ENCODE peak calls at places on chromosomes 3 and 15, in nine cellular contexts. A is upper lobe of right lung, N is fibroblast of lung, K is left lung, X is PC-3, B is heart right ventricle, R is psoas muscle, M is heart left ventricle, G is H9. I is an unnamed sample. For H3K4me1, the result is how much of the 10 kb centered on the place peaks cover.

GRCh38 chr15:92091155-92091734 is 237.7 kb downstream of the SLCO3A1 start:
- DNase-seq in A (peak), N (peak), K (peak), X (peak), B (peak), R (no peak), M (peak), G (peak), I (peak)

GRCh38 chr3:108509263-108509662 is 1.1 kb downstream of the MYH15 start:
- DNase-seq in A (no peak), N (no peak), K (no peak), X (no peak), B (no peak), R (no peak), M (no peak), G (no peak), I (no peak)

GRCh38 chr3:87088984-87089841 is 98.3 kb upstream of the VGLL3 start:
- DNase-seq in A (peak), N (peak), K (peak), X (no peak), B (peak), R (peak), M (peak), G (peak), I (peak)

GRCh38 chr15:79678032-79678701 is 218.6 kb downstream of the MTHFS start:
- DNase-seq in A (no peak), N (no peak), K (no peak), X (no peak), B (no peak), R (no peak), M (no peak), G (no peak), I (no peak)

GRCh38 chr3:156682963-156683362 is 8.6 kb downstream of the TIPARP start:
- DNase-seq in A (no peak), N (no peak), K (no peak), X (no peak), B (no peak), R (no peak), M (no peak), G (no peak), I (no peak)

GRCh38 chr15:71261934-71262333 is 146.7 kb downstream of the THSD4 start:
- DNase-seq in A (no peak), N (no peak), K (no peak), X (no peak), B (no peak), R (no peak), M (no peak), G (no peak), I (no peak)

GRCh38 chr3:16433701-16434151 is 79.8 kb downstream of the RFTN1 start:
- DNase-seq in A (no peak), N (no peak), K (no peak), X (no peak), B (no peak), R (no peak), M (no peak), G (no peak), I (no peak)

GRCh38 chr3:141217389-141217788 is 14.2 kb upstream of the PXYLP1 start:
- DNase-seq in A (no peak), N (no peak), K (no peak), X (no peak), B (no peak), R (no peak), M (no peak), G (no peak), I (no peak)

GRCh38 chr15:71755571-71755970 is 54.8 kb upstream of the NR2E3 start:
- DNase-seq in A (no peak), N (no peak), K (no peak), X (no peak), B (no peak), R (no peak), M (no peak), G (no peak), I (no peak)

GRCh38 chr3:14290631-14291385 is 111.6 kb upstream of the SLC6A6 start:
- DNase-seq in A (no peak), N (peak), K (no peak), X (no peak), B (no peak), R (no peak), M (no peak), G (no peak), I (no peak)

GRCh38 chr3:47781326-47781684 is 388 bp downstream of the SMARCC1 start:
- DNase-seq in A (peak), N (no peak), K (peak), X (no peak), B (peak), R (peak), M (peak), G (peak), I (peak)

GRCh38 chr3:50126287-50127211 is 28.6 kb upstream of the SEMA3F start:
- DNase-seq in A (peak), N (peak), K (peak), X (peak), B (no peak), R (peak), M (peak), G (no peak), I (no peak)

GRCh38 chr3:133448478-133449122 is 48.7 kb downstream of the BFSP2 start:
- DNase-seq in A (no peak), N (no peak), K (no peak), X (no peak), B (no peak), R (no peak), M (no peak), G (no peak), I (no peak)

GRCh38 chr3:134406331-134407246 is 32.3 kb upstream of the AMOTL2 start:
- DNase-seq in A (peak), N (peak), K (peak), X (no peak), B (peak), R (peak), M (peak), G (peak), I (no peak)

GRCh38 chr3:173138031-173138430 is 3.0 kb downstream of the SPATA16 start:
- DNase-seq in A (no peak), N (no peak), K (no peak), X (no peak), B (no peak), R (no peak), M (no peak), G (no peak), I (no peak)

GRCh38 chr15:38190501-38190900 is 62.1 kb upstream of the SPRED1 start:
- DNase-seq in A (no peak), N (no peak), K (no peak), X (peak), B (no peak), R (no peak), M (no peak), G (no peak), I (no peak)

GRCh38 chr15:76470691-76471090 is 134.1 kb downstream of the ISL2 start:
- DNase-seq in A (no peak), N (peak), K (no peak), X (no peak), B (no peak), R (no peak), M (no peak), G (no peak), I (no peak)

GRCh38 chr3:104564045-104564643 is 802.6 kb upstream of the ALCAM start:
- DNase-seq in A (no peak), N (peak), K (no peak), X (peak), B (peak), R (no peak), M (no peak), G (peak), I (peak)

GRCh38 chr15:92941668-92942067 is 41.5 kb downstream of the CHD2 start:
- DNase-seq in A (no peak), N (no peak), K (no peak), X (no peak), B (no peak), R (no peak), M (no peak), G (no peak), I (no peak)

GRCh38 chr15:96340611-96341464 is 10.3 kb downstream of the NR2F2 start:
- DNase-seq in A (peak), N (peak), K (no peak), X (peak), B (no peak), R (peak), M (peak), G (peak), I (no peak)

GRCh38 chr3:152737021-152737908 is 97.7 kb upstream of the P2RY1 start:
- DNase-seq in A (no peak), N (peak), K (no peak), X (peak), B (peak), R (no peak), M (no peak), G (no peak), I (peak)

GRCh38 chr3:196837819-196838420 is 29.8 kb upstream of the SENP5 start:
- DNase-seq in A (peak), N (peak), K (no peak), X (peak), B (peak), R (peak), M (peak), G (peak), I (peak)

GRCh38 chr15:58038426-58039106 is 26.9 kb downstream of the ALDH1A2 start:
- DNase-seq in A (no peak), N (peak), K (no peak), X (peak), B (no peak), R (no peak), M (no peak), G (no peak), I (no peak)

GRCh38 chr15:49421991-49422390 is 1.1 kb upstream of the FGF7 start:
- DNase-seq in A (peak), N (peak), K (peak), X (peak), B (peak), R (peak), M (no peak), G (peak), I (peak)

GRCh38 chr15:69444686-69445085 is 7.9 kb upstream of the RPLP1 start:
- DNase-seq in A (no peak), N (no peak), K (no peak), X (no peak), B (no peak), R (no peak), M (no peak), G (no peak), I (no peak)

GRCh38 chr3:195259146-195259563 is 11.8 kb downstream of the XXYLT1 start:
- DNase-seq in A (no peak), N (peak), K (no peak), X (peak), B (no peak), R (no peak), M (no peak), G (no peak), I (no peak)

GRCh38 chr3:123511084-123511483 is 62.2 kb upstream of the ADCY5 start:
- DNase-seq in A (no peak), N (no peak), K (no peak), X (no peak), B (no peak), R (no peak), M (no peak), G (no peak), I (no peak)

GRCh38 chr3:171873561-171873960 is 30.4 kb downstream of the TMEM212 start:
- DNase-seq in A (no peak), N (peak), K (no peak), X (peak), B (no peak), R (no peak), M (no peak), G (no peak), I (no peak)

GRCh38 chr15:90101130-90101968 is 919 bp downstream of the IDH2 start:
- DNase-seq in A (peak), N (no peak), K (no peak), X (no peak), B (peak), R (peak), M (peak), G (peak), I (peak)

GRCh38 chr3:178155521-178155920 is 380.7 kb upstream of the KCNMB2 start:
- DNase-seq in A (no peak), N (no peak), K (no peak), X (peak), B (no peak), R (no peak), M (no peak), G (no peak), I (no peak)

GRCh38 chr15:70077436-70077835 is 20.3 kb downstream of the TLE3 start:
- DNase-seq in A (no peak), N (no peak), K (no peak), X (no peak), B (no peak), R (peak), M (peak), G (no peak), I (no peak)

GRCh38 chr3:190319660-190320059 is 2.6 kb downstream of the CLDN1 start:
- DNase-seq in A (no peak), N (no peak), K (no peak), X (peak), B (no peak), R (no peak), M (no peak), G (no peak), I (no peak)

GRCh38 chr15:47415539-47415971 is 301.8 kb upstream of the SEMA6D start:
- DNase-seq in A (no peak), N (peak), K (no peak), X (no peak), B (no peak), R (no peak), M (no peak), G (no peak), I (no peak)

GRCh38 chr15:42331235-42331634 is 28.1 kb upstream of the CAPN3 start:
- DNase-seq in A (no peak), N (no peak), K (no peak), X (no peak), B (peak), R (no peak), M (no peak), G (no peak), I (no peak)

GRCh38 chr3:134364936-134365765 is 9.1 kb downstream of the AMOTL2 start:
- DNase-seq in A (peak), N (no peak), K (no peak), X (no peak), B (no peak), R (no peak), M (no peak), G (no peak), I (no peak)

GRCh38 chr15:87322845-87323244 is 933.7 kb downstream of the NTRK3 start:
- DNase-seq in A (no peak), N (no peak), K (no peak), X (no peak), B (no peak), R (no peak), M (no peak), G (no peak), I (no peak)

GRCh38 chr3:139533781-139534443 is 5.6 kb downstream of the RBP1 start:
- DNase-seq in A (no peak), N (peak), K (peak), X (peak), B (peak), R (no peak), M (no peak), G (no peak), I (no peak)

DNA sequence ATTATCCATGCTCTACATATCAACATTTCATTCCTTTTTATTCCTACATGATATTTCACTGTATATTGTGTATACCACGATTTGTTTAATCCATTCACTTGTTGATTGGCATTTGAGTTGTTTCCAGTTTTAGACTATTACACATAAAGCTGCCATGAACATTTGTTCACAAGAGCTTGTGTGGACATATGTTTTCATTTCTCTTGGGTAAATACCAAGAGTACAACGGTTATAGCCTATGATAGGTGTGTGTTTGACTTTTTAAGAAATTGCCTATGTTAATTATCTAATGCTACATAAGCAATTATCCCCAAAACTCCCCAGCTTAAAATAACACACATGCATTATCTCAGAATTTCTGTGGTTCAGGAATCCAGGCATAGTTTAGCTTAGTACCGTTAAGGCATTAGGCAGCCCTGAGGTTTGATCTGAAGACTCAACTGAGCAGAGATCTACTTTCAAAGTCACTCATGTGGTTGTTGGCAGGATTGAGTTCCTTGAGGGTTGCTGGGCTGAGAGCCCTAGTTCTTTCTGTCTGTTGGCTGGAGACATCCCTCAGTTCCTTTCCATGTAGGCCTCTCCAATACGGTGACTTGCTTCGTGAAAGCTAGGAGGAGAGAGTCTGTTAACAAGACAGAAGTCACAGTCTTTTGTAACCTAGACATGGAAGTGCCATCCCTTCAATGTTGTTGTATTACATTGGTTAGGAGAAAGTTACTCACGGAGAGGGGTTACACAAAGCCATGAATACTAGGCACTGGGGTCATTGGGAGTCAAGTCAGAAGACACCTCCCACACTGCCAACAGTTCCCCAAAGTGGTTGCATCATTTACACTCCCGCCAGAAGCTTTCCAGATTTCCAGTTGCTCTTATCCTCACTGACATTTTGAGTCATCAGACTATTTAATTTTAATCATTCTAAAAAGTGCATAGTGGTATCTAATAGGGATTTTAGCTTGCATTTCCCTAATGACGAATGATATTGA is 21.0 kb upstream of the PCSK6 start:
- DNase-seq in A (no peak), N (no peak), K (no peak), X (no peak), B (no peak), R (no peak), M (no peak), G (peak), I (no peak)
- H3K27ac ChIP-seq in A (no peak), N (no peak), K (no peak), X (no peak), B (no peak), R (peak), M (peak), G (no peak), I (no peak)

GRCh38 chr15:63234479-63234878 is 42.9 kb upstream of the APH1B start:
- DNase-seq in A (no peak), N (peak), K (no peak), X (peak), B (peak), R (peak), M (peak), G (no peak), I (peak)
- H3K4me1 ChIP-seq in A (half or more), N (under half), K (under half), X (half or more), B (half or more), R (under half), M (under half), G (under half), I (half or more)

DNA sequence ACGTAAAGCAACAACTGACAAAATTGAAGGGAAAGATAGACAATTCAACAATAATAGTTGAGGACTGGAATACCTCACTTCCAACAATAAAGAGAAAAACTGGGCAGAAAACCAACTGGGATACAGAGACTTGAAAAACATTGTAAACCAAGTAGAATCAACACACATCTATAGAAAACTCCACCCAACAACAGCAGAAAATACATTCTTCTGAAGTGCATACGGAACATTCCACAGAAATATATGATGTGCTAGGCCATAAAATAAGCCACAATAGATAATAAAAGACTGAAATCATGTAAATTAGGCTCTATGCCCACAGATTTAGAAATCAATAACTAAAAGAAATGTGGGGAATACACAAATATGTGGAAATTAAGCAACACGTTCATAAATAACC is 98.4 kb upstream of the THBS1 start:
- DNase-seq in A (no peak), N (peak), K (no peak), X (no peak), B (no peak), R (no peak), M (no peak), G (no peak), I (no peak)
- H3K27ac ChIP-seq in A (no peak), N (no peak), K (no peak), X (no peak), B (no peak), R (no peak), M (no peak), G (no peak), I (no peak)

DNA sequence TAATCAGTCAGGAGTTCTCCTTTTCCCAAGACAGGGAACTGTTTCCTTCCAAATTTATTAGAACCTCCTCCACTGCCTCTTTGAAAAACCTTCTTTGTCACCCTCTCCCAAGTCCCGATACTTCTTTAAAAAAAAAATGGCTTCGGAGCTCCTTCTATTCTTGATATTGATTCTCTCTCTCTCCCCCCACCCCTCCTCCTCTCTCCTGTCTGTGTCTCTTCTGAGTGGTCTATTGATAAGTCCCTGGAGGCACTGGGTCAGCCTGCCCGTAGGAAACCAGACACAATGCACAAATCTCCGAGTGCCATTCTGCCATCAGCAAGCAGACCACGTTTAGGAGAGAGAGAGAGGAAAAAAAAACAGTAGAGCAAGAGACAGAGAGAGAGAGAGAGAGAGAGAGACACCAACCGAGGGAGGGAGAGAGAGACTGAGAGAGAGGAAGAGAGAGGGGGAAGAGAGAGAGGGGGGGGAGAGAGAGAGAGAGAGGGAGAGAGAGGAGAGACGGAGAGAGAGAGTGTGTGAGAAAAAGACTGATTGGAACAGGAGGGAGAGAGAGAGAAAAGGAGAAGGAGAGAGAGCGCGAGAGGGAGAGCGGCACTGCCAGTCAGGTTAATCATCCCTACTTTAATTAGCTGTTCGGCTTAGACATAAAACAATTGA is 160.9 kb downstream of the TIGIT start:
- DNase-seq in A (no peak), N (peak), K (peak), X (no peak), B (peak), R (no peak), M (no peak), G (no peak), I (peak)
- H3K4me1 ChIP-seq in A (under half), N (under half), K (under half), X (under half), B (half or more), R (half or more), M (under half), G (under half), I (under half)

DNA sequence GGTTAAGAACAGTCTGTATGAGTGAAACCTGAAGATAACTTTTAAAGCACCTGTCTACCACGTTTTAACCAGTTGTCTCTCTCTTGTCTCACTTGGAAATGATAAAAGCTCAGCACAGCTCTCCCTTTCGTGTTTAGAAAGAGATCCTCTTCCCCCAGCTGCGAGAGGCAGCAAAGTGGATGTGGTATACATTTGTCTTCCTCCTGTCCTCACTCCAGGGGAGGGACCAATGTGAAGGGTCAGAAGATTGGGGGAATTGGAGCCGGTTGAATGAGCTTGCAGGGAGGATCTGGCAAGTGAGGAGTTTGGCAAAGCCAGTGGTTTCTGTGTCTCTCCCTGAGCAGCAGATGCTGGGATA is 14.6 kb downstream of the SMAD6 start:
- DNase-seq in A (no peak), N (no peak), K (no peak), X (no peak), B (no peak), R (no peak), M (no peak), G (no peak), I (no peak)
- H3K27ac ChIP-seq in A (peak), N (no peak), K (no peak), X (no peak), B (no peak), R (no peak), M (peak), G (no peak), I (no peak)

I was measured in tibial nerve.